ENCODE peak calls at places on chromosomes 7 and 10, in five cellular contexts. M is ovary, K is sigmoid colon, U is left ventricle myocardium inferior, H is DND-41. Q is an unnamed sample.

GRCh38 chr10:83544049-83544448 is 595.3 kb upstream of the GHITM start:
- DNase-seq in M (no peak), K (no peak), U (no peak), H (no peak), Q (no peak)

GRCh38 chr10:29063806-29064644 is 224.8 kb upstream of the LYZL1 start:
- DNase-seq in M (no peak), K (no peak), U (no peak), H (no peak), Q (no peak)

GRCh38 chr7:27203964-27204594 is 4.2 kb upstream of the HOXA13 start:
- DNase-seq in M (no peak), K (no peak), U (no peak), H (no peak), Q (no peak)

GRCh38 chr7:94632338-94633024 is 23.5 kb downstream of the SGCE start:
- DNase-seq in M (no peak), K (no peak), U (no peak), H (no peak), Q (no peak)

GRCh38 chr7:82051641-82052040 is 281.8 kb upstream of the HGF start:
- DNase-seq in M (no peak), K (no peak), U (no peak), H (no peak), Q (no peak)

GRCh38 chr10:48805411-48805810 is 120.7 kb downstream of the WDFY4 start:
- DNase-seq in M (no peak), K (no peak), U (no peak), H (no peak), Q (no peak)

GRCh38 chr7:81445462-81445861 is 324.4 kb downstream of the HGF start:
- DNase-seq in M (no peak), K (no peak), U (no peak), H (no peak), Q (no peak)

GRCh38 chr10:1374901-1375804 is 319.0 kb downstream of the WDR37 start:
- DNase-seq in M (no peak), K (no peak), U (no peak), H (peak; percentile 2), Q (no peak)

GRCh38 chr7:149620961-149621360 is 123.4 kb upstream of the ZNF746 start:
- DNase-seq in M (no peak), K (no peak), U (no peak), H (no peak), Q (no peak)

GRCh38 chr10:47107226-47107625 is 192.8 kb upstream of the GDF10 start:
- DNase-seq in M (no peak), K (no peak), U (no peak), H (peak; percentile 10), Q (no peak)

GRCh38 chr10:72336259-72337038 is 18.3 kb downstream of the DNAJB12 start:
- DNase-seq in M (peak; percentile 70), K (no peak), U (peak; percentile 17), H (no peak), Q (no peak)

GRCh38 chr7:20330176-20330796 is 414 bp upstream of the ITGB8 start:
- DNase-seq in M (peak; percentile 87), K (peak; percentile 93), U (peak; percentile 81), H (no peak), Q (no peak)

GRCh38 chr7:108424013-108424412 is 32.2 kb downstream of the NRCAM start:
- DNase-seq in M (no peak), K (no peak), U (no peak), H (no peak), Q (no peak)

GRCh38 chr7:42913591-42913990 is 1.7 kb upstream of the C7orf25 start:
- DNase-seq in M (no peak), K (no peak), U (no peak), H (no peak), Q (no peak)

GRCh38 chr10:128254486-128254885 is 128.3 kb upstream of the MKI67 start:
- DNase-seq in M (no peak), K (no peak), U (no peak), H (no peak), Q (no peak)

GRCh38 chr10:102617041-102617440 is 27.2 kb upstream of the TRIM8 start:
- DNase-seq in M (no peak), K (no peak), U (no peak), H (no peak), Q (no peak)
- H3K4me3 ChIP-seq in M (no peak overlapping the region), K (no peak overlapping the region), U (no peak overlapping the region), H (no peak overlapping the region), Q (no peak overlapping the region)

DNA sequence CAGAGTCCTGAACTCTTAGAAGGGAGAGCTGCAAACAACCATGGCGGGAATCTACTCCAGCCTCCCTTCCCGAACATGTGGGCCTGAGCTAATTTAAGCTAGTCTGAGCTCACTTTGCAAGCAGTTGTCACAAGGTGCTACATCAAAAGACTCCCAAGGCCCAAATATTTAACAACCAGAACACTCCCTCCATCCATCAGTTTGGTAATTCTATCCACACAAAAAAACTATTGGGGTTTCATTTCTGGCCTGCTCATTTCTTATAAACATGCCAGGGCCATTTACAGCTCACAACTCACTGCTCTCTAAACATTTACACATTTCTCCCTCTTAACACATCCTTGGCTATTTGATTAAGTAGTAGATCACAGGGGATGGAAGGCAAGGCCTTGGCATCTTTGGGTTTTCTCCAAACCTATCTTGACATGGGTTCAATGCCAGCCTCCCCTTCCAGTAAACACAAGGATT is 263.4 kb downstream of the KCNMA1 start:
- DNase-seq in M (no peak), K (peak; percentile 87), U (no peak), H (no peak), Q (no peak)
- H3K27ac ChIP-seq in M (no peak overlapping the region), K (peak overlapping the region; percentile 88), U (no peak overlapping the region), H (no peak overlapping the region), Q (no peak overlapping the region)

GRCh38 chr10:78173360-78174020 is 139.8 kb downstream of the RPS24 start:
- DNase-seq in M (no peak), K (no peak), U (no peak), H (no peak), Q (no peak)
- H3K4me3 ChIP-seq in M (no peak overlapping the region), K (no peak overlapping the region), U (no peak overlapping the region), H (no peak overlapping the region), Q (no peak overlapping the region)

GRCh38 chr7:157402911-157403534 is 66.2 kb downstream of the DNAJB6 start:
- DNase-seq in M (no peak), K (peak; percentile 46), U (no peak), H (no peak), Q (no peak)
- H3K27ac ChIP-seq in M (no peak overlapping the region), K (no peak overlapping the region), U (peak overlapping the region; percentile 51), H (no peak overlapping the region), Q (peak overlapping the region; percentile 89)

DNA sequence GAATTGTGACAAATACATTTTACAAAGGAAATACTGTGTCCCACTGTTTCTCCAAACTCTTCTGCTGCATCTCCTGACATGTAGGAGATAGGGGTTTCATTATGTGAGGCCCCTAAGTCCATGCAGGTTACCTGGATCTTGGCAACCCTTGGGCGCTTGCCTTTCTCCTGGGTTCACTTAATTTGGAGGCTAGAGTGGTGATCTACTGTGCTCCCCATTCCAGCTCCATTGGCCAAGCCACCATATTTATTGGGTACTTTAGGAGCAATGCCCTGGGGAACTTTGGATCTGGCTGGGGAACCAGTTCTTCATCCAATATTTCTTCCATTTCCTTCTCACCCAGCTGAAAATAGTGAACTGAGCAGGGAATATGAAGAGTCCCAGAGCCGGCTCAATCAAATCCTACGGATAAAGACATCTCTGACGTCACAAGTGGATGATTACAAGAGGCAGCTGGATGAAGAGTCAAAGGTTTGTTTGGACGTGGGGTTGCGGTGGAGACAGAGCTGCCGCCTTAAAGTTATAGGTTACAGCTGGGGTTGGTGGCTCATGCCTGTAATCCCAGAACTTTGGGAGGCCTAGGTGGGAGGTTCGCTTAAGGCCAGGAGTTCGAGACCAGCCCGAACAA is 18.5 kb downstream of the MYH16 start:
- DNase-seq in M (no peak), K (no peak), U (no peak), H (no peak), Q (no peak)
- H3K4me3 ChIP-seq in M (no peak overlapping the region), K (no peak overlapping the region), U (no peak overlapping the region), H (no peak overlapping the region), Q (no peak overlapping the region)

DNA sequence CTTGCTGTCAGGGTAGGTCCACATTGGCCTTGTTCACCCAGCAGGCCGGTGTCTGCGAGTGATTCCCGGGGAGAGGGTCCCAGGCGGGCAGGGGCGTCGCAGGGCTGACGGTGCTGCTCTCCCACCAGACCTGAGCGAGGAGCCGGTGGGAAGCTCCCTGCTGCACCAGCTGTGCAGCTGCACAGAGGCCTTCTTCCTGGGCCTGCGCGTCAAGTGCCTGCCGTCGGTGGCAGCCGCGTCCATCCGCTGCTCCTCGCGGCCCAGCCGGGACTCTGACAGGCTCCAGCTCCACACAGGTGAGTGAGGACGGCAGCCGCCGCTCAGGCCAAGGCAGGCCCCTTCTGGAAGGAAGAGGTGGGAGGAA is 14.6 kb downstream of the AMZ1 start:
- DNase-seq in M (no peak), K (no peak), U (no peak), H (no peak), Q (no peak)
- H3K27ac ChIP-seq in M (no peak overlapping the region), K (no peak overlapping the region), U (no peak overlapping the region), H (no peak overlapping the region), Q (no peak overlapping the region)